ENCODE peak calls at places on chromosomes 7 and 10, in four cellular contexts. V, E, H and J are unnamed samples.

GRCh38 chr7:2761801-2762497 is 73.9 kb downstream of the AMZ1 start:
- DNase-seq in V (no peak), E (no peak), H (no peak), J (no peak)

GRCh38 chr7:1141651-1142050 is 18.3 kb downstream of the ZFAND2A start:
- DNase-seq in V (peak; percentile 13), E (no peak), H (no peak), J (no peak)

GRCh38 chr10:108303149-108303548 is 1138.6 kb upstream of the SORCS1 start:
- DNase-seq in V (no peak), E (no peak), H (no peak), J (no peak)

GRCh38 chr10:23063387-23064287 is 31.7 kb upstream of the MSRB2 start:
- DNase-seq in V (peak; percentile 79), E (no peak), H (no peak), J (no peak)

GRCh38 chr10:72087392-72087968 is 871 bp downstream of the SPOCK2 start:
- DNase-seq in V (no peak), E (no peak), H (no peak), J (peak; percentile 36)

GRCh38 chr10:43347997-43348396 is 23.4 kb upstream of the FXYD4 start:
- DNase-seq in V (no peak), E (no peak), H (no peak), J (no peak)

GRCh38 chr7:44986218-44987053 is 7.6 kb upstream of the MYO1G start:
- DNase-seq in V (peak; percentile 99), E (peak; percentile 94), H (peak; percentile 93), J (peak; percentile 91)

GRCh38 chr10:117373848-117374505 is 1.3 kb downstream of the PDZD8 start:
- DNase-seq in V (peak; percentile 80), E (peak; percentile 39), H (peak; percentile 26), J (no peak)

GRCh38 chr10:105950410-105950809 is 1214.1 kb downstream of the SORCS1 start:
- DNase-seq in V (no peak), E (peak; percentile 72), H (peak; percentile 39), J (no peak)

GRCh38 chr10:12981570-12981969 is 19.9 kb downstream of the CCDC3 start:
- DNase-seq in V (no peak), E (no peak), H (no peak), J (no peak)

GRCh38 chr7:32298403-32299132 is 191.6 kb downstream of the LSM5 start:
- DNase-seq in V (peak; percentile 77), E (no peak), H (peak; percentile 17), J (no peak)

GRCh38 chr10:32373496-32373895 is 26.5 kb upstream of the EPC1 start:
- DNase-seq in V (no peak), E (no peak), H (no peak), J (no peak)
- H3K27ac ChIP-seq in V (no peak overlapping the region), E (no peak overlapping the region), H (no peak overlapping the region), J (no peak overlapping the region)

GRCh38 chr7:55021951-55022617 is 3.3 kb downstream of the EGFR start:
- DNase-seq in V (no peak), E (no peak), H (no peak), J (no peak)
- H3K4me1 ChIP-seq in V (peaks cover 4% of the 10 kb centered on the region), E (peaks cover 28% of the 10 kb centered on the region), H (peaks cover 8% of the 10 kb centered on the region), J (peaks cover 48% of the 10 kb centered on the region)

DNA sequence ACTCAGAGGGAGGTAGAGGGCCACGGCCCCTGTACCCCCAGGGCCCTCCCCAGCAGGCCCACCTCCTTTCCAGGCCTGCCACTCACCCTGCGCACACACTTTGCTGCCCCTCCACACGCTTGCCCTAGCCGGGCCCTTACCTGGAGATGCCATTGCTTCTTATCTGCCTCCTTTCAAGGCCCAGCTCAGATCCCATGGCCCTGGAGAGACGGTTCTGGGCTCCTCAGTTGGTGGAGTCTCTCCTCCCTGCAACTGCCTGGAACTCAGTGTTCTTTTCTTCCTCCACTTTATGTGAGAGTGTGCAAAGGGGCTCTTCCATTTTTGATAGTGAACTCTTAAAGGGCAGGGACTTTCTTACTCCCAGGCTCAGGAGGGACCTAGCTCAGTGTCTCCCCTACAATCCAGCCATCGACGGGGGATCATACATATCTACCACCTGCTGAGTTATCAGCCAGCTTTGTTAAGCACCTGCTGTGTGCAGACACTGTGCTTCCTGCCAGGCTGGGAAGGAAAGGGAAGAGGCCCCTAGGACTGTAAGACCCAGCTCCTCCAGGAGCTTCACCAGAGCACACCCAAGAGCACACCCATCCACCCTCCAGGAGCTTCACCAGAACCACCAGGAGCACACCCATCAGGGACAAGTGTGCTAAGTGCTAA is 89.3 kb upstream of the MACROH2A2 start:
- DNase-seq in V (no peak), E (no peak), H (no peak), J (no peak)
- H3K27ac ChIP-seq in V (no peak overlapping the region), E (no peak overlapping the region), H (no peak overlapping the region), J (no peak overlapping the region)

GRCh38 chr7:143299346-143299745 is 11.2 kb downstream of the CASP2 start:
- DNase-seq in V (no peak), E (no peak), H (no peak), J (no peak)
- H3K4me1 ChIP-seq in V (no peaks in the 10 kb centered on the region), E (no peaks in the 10 kb centered on the region), H (peaks cover 20% of the 10 kb centered on the region), J (peaks cover 8% of the 10 kb centered on the region)

GRCh38 chr7:151795168-151795754 is 81.7 kb downstream of the PRKAG2 start:
- DNase-seq in V (peak; percentile 72), E (no peak), H (no peak), J (no peak)

GRCh38 chr7:151796091-151796870 is 80.6 kb downstream of the PRKAG2 start:
- DNase-seq in V (peak; percentile 79), E (no peak), H (no peak), J (no peak)

GRCh38 chr7:151793531-151793935 is 83.4 kb downstream of the PRKAG2 start:
- DNase-seq in V (peak; percentile 87), E (no peak), H (no peak), J (no peak)

GRCh38 chr7:151793991-151794507 is 82.9 kb downstream of the PRKAG2 start:
- DNase-seq in V (peak; percentile 61), E (no peak), H (no peak), J (no peak)

DNA sequence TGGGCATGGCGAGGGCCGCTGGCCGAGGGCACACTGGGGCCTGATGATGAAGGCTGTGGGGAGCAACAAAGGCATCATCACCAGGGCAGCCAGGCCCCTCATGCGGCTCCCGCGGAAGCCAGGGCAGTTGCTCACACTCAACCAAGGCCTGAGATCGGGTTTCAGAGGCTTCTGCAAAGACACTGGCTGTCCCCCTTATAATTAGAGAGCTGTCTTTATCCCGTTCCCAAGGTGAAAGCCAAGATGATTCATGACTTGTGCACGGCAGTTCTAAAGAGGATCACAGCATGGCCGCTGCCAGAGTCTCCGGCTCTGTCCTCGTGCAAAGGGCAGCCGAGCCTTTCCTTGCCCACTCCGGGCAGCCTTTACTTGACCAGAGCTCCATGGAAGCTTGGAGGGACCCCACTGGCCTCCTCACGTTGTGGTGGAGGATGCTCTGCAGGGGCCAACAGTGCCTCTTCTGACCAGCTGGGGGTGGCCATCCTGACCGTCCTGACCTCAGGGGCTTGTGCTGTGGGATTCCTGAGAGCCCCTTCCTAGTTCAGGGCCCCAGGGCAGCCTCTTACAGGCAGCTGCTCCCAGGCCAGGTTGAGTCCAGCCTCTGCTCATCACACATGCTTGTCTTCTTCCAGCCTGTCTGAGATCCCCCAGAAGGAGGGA is 82.3 kb downstream of the PRKAG2 start:
- DNase-seq in V (peak; percentile 74), E (no peak), H (no peak), J (no peak)
- H3K27ac ChIP-seq in V (no peak overlapping the region), E (no peak overlapping the region), H (peak overlapping the region; percentile 76), J (no peak overlapping the region)

GRCh38 chr10:99921948-99922347 is 87.8 kb downstream of the DNMBP start:
- DNase-seq in V (no peak), E (no peak), H (no peak), J (no peak)
- H3K4me1 ChIP-seq in V (no peaks in the 10 kb centered on the region), E (peaks cover 4% of the 10 kb centered on the region), H (peaks cover 13% of the 10 kb centered on the region), J (peaks cover 56% of the 10 kb centered on the region)

DNA sequence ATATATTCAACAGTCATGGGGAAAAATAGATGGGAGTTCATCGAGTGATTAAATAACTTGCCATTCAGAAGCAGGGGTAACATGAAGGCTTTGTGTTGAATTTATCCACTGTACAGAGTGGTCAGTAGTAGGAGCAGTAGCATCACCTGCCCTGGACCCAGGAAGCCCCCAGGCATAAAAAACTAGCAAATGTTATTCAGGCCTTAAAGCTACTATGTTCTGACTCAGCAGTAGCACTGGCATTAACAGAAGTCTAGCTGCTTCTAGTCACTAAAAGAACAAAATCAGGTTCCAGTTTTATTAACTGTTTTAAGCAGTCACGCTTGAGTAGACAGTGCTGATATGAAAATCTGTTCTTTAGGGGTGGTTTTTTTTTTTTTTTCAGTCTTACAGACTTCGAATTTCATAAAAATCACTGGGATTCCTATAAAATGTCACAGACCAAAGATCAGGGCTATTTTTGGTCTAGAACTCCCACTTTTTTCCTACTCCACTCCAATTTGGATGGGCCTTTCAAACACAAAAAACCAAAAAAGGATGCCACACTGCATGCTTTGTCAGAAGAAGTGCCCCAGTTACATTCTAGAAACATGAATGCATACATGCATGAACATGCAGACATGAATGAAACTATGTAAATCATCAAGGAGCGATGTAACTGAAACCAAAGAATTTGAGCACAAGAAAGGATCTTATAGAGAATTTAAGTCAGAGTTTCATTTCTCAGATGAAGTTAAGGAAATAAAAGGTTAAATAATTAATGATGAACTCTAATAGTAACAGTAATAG is 31.6 kb upstream of the FAM133B start:
- DNase-seq in V (no peak), E (no peak), H (no peak), J (no peak)
- H3K27ac ChIP-seq in V (peak overlapping the region; percentile 93), E (no peak overlapping the region), H (peak overlapping the region; percentile 58), J (peak overlapping the region; percentile 81)

GRCh38 chr7:107994366-107994765 is 8.6 kb downstream of the LAMB1 start:
- DNase-seq in V (no peak), E (no peak), H (no peak), J (no peak)
- H3K4me1 ChIP-seq in V (no peaks in the 10 kb centered on the region), E (peaks cover 5% of the 10 kb centered on the region), H (peaks cover 29% of the 10 kb centered on the region), J (peaks cover 51% of the 10 kb centered on the region)

DNA sequence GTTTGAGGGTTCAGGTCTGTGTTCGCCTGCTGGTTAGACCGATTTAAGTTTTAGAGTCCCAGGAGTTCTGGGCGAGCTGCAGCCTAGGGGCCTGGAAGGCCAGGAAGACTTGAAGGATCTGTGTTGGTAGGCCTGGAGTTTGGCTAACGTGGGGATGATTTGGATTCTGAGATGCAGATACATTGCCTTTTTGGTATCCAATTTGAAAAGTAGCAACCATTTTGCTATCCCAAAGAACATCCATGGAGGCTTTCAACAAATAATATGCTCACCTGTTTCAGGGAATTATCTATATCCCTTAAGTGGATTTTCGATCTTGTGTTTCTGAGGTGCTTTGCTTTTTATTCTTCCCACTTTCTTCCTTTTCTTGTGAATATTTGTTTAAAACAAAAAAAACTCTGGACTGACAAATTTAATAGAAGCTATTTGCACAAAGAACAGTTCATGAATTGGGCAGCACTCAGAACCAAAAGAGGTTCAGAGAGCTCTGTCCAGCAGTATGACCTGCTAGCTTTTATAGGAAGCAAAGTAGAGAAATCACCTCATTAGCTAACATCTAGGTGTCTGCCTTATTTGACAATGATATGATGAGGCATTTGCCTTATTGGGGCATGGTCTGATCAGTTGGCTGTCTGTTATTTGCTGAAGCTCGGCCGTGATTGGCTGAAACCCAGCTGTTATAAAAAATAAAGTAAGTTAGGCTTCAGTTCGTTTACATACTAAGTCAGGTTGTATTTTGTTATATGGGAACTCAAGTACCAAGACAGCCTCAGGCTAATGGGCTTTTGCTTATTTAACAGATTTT is 686 bp upstream of the TRIM4 start:
- DNase-seq in V (no peak), E (no peak), H (no peak), J (no peak)
- H3K27ac ChIP-seq in V (no peak overlapping the region), E (peak overlapping the region; percentile 88), H (peak overlapping the region; percentile 96), J (peak overlapping the region; percentile 51)